ENCODE peak calls at places on chromosomes 7 and 10, in ten cellular contexts. P is SK-N-SH; D is astrocyte; E is PC-9; T is CD8-positive, alpha-beta T cell; H is OCI-LY7; M is IMR-90; Y is RWPE2; B is right lobe of liver; U is body of pancreas. N is an unnamed sample.

GRCh38 chr7:20033621-20034200 is 183.5 kb downstream of the MACC1 start:
- DNase-seq in H (no peak), T (no peak), U (no peak), M (peak; percentile 73), D (peak; percentile 86), Y (no peak), P (no peak), E (no peak), B (no peak), N (no peak)

GRCh38 chr10:15585303-15585715 is 134.4 kb downstream of the ITGA8 start:
- DNase-seq in B (peak; percentile 46), E (peak; percentile 30), U (peak; percentile 48), H (peak; percentile 57), M (peak; percentile 19), Y (no peak), T (no peak), P (peak; percentile 66), D (no peak), N (peak; percentile 76)

GRCh38 chr10:99809931-99810615 is 27.6 kb downstream of the ABCC2 start:
- DNase-seq in H (no peak), M (peak; percentile 60), E (no peak), D (no peak), T (no peak), P (no peak), U (no peak), B (no peak), Y (no peak), N (no peak)

GRCh38 chr7:70356975-70357374 is 758.7 kb downstream of the AUTS2 start:
- DNase-seq in Y (no peak), M (no peak), B (no peak), D (no peak), T (no peak), P (no peak), H (no peak), E (no peak), U (no peak), N (no peak)

GRCh38 chr7:148982596-148983219 is 45.6 kb downstream of the PDIA4 start:
- DNase-seq in M (peak; percentile 53), T (no peak), D (no peak), U (no peak), P (peak; percentile 81), Y (no peak), B (no peak), H (peak; percentile 32), E (no peak), N (peak; percentile 44)

GRCh38 chr10:8978100-8978499 is 923.6 kb downstream of the GATA3 start:
- DNase-seq in H (no peak), B (no peak), M (no peak), T (no peak), E (no peak), Y (no peak), P (no peak), D (no peak), U (no peak), N (no peak)

GRCh38 chr7:117750612-117751563 is 122.4 kb downstream of the CTTNBP2 start:
- DNase-seq in D (no peak), Y (no peak), P (peak; percentile 31), H (peak; percentile 6), T (no peak), U (no peak), E (no peak), B (no peak), M (peak; percentile 50), N (no peak)

GRCh38 chr10:69090687-69091450 is 3.0 kb downstream of the SRGN start:
- DNase-seq in H (no peak), D (no peak), T (no peak), M (no peak), U (no peak), E (no peak), Y (no peak), P (no peak), B (no peak), N (no peak)

GRCh38 chr10:37263304-37263703 is 137.9 kb downstream of the ANKRD30A start:
- DNase-seq in M (no peak), P (no peak), H (no peak), T (no peak), U (no peak), D (no peak), E (no peak), Y (no peak), B (no peak), N (no peak)

GRCh38 chr10:33421789-33422188 is 87.3 kb upstream of the NRP1 start:
- DNase-seq in B (no peak), U (peak; percentile 45), T (no peak), P (no peak), M (peak; percentile 93), E (peak; percentile 11), H (no peak), Y (no peak), D (peak; percentile 96), N (no peak)

GRCh38 chr7:154832557-154833138 is 170.3 kb downstream of the PAXIP1 start:
- DNase-seq in E (no peak), T (no peak), U (no peak), B (no peak), P (peak; percentile 81), D (no peak), Y (no peak), H (peak; percentile 53), M (no peak), N (no peak)

GRCh38 chr10:112875474-112876267 is 74.4 kb upstream of the TCF7L2 start:
- DNase-seq in U (no peak), T (no peak), H (no peak), Y (no peak), E (peak; percentile 1), D (peak; percentile 69), M (peak; percentile 86), B (no peak), P (no peak), N (no peak)

GRCh38 chr10:11017575-11018425 is at the start of gene CELF2:
- DNase-seq in E (no peak), M (no peak), U (peak; percentile 55), H (no peak), T (peak; percentile 47), P (peak; percentile 67), Y (peak; percentile 50), B (peak; percentile 42), D (peak; percentile 10), N (peak; percentile 86)

GRCh38 chr10:67696029-67696428 is at the start of gene CTNNA3:
- DNase-seq in Y (no peak), H (no peak), D (no peak), U (no peak), B (no peak), E (no peak), P (no peak), T (no peak), M (no peak), N (no peak)

GRCh38 chr10:24989867-24990266 is 26.1 kb downstream of the ENKUR start:
- DNase-seq in U (no peak), M (peak; percentile 23), T (no peak), P (no peak), E (no peak), B (no peak), D (no peak), H (no peak), Y (no peak), N (no peak)

GRCh38 chr7:130143986-130144618 is 61.1 kb downstream of the TMEM209 start:
- DNase-seq in E (no peak), H (no peak), D (no peak), B (no peak), Y (no peak), T (no peak), M (no peak), U (no peak), P (no peak), N (no peak)

GRCh38 chr7:105644937-105645336 is 63.6 kb upstream of the EFCAB10 start:
- DNase-seq in P (no peak), D (no peak), H (no peak), Y (no peak), E (no peak), M (no peak), B (no peak), T (no peak), U (no peak), N (no peak)
- H3K9me3 ChIP-seq in P (no peaks in the 10 kb centered on the region), D (no peaks in the 10 kb centered on the region), H (no peaks in the 10 kb centered on the region), Y (no peaks in the 10 kb centered on the region), E (no peaks in the 10 kb centered on the region), M (no peaks in the 10 kb centered on the region), B (no peaks in the 10 kb centered on the region), T (no peaks in the 10 kb centered on the region), U (no peaks in the 10 kb centered on the region), N (no peaks in the 10 kb centered on the region)

DNA sequence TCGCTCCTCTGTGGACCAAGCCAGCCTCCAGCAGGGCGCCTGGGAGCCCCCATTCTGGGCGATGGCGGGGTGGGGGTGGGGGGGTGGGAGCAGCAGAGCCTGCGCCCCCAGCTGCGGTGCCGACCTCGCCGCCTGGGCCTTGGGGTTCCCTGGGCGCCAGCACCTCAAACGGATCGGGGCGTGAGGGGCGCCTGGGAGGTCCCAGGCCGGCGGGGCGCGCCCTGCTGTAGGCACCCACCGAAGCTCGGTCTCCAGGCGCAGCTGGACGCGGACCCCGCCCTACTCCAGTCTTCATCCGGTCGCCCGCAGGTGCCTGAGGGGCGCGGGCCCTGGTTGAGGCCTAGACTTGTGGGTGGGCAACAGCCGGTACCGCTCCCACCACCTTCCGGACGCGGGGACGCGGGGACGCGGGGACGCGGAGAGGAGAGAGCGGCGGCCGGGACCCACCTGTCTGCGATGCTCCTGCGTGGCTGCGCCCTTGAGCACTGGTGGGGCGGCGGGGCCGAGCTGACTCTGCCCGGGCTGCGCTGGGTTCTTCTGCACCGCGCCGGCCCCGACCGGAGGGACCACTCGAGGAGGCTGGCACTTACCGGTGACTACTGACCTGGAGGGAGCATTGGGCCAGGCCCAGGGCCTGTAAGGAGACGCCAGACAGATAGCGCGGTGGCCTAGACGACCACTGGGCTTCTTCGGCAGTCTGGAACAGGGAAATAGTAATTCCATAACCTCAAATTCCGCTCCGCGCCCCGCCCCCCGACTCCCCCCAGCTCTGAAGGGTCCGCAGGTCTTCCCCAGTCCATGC is 5.5 kb upstream of the KCP start:
- DNase-seq in D (no peak), Y (peak; percentile 48), H (no peak), P (peak; percentile 23), E (no peak), M (no peak), T (no peak), B (no peak), U (no peak), N (no peak)
- TF ChIP-seq CTCF in D (no peak), Y (no peak), H (no peak), P (no peak), E (no peak), M (no peak), T (no peak), B (no peak), U (no peak), N (no peak)

GRCh38 chr10:61786728-61787127 is 114.8 kb upstream of the ARID5B start:
- DNase-seq in Y (no peak), H (no peak), D (peak; percentile 81), T (no peak), P (no peak), U (no peak), B (no peak), E (peak; percentile 11), M (peak; percentile 85), N (no peak)
- H3K4me3 ChIP-seq in Y (peak overlapping the region; percentile 3), H (no peak overlapping the region), D (peak overlapping the region; percentile 20), T (no peak overlapping the region), P (no peak overlapping the region), U (no peak overlapping the region), B (no peak overlapping the region), E (peak overlapping the region; percentile 46), M (peak overlapping the region; percentile 14), N (no peak overlapping the region)

DNA sequence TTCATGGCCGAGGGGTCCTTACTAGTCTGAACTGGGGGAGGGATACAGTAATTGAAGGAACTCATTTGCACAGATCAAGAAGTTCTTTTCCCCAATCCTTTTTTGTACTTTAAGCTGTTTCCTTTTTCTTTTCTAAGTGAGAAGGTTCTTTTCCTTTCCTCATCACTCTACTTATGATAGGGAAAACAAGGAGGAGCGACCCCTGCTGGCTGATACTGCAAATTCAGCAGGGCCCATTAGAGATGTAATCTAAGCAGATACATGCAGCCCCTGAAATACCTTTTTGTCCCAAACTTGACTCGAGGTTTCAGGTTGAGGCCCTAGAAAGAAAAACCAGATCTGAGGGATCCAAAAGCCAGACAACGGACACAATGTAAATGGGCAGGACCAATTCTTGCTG is 305.5 kb downstream of the DNAJB9 start:
- DNase-seq in E (no peak), M (peak; percentile 8), D (no peak), B (no peak), P (peak; percentile 14), H (peak; percentile 8), U (no peak), Y (no peak), T (no peak), N (no peak)
- H3K9me3 ChIP-seq in E (no peaks in the 10 kb centered on the region), M (peaks cover 25% of the 10 kb centered on the region), D (peaks cover 2% of the 10 kb centered on the region), B (no peaks in the 10 kb centered on the region), P (no peaks in the 10 kb centered on the region), H (no peaks in the 10 kb centered on the region), U (no peaks in the 10 kb centered on the region), Y (no peaks in the 10 kb centered on the region), T (no peaks in the 10 kb centered on the region), N (peaks cover 11% of the 10 kb centered on the region)

N was measured in kidney.